ENCODE peak calls at places on chromosome 7, in six cellular contexts. P is IMR-90, G is H9, F is mesendoderm, E is trophoblast cell, K is H1. A is an unnamed sample.

GRCh38 chr7:90645784-90646183 is 49.7 kb downstream of the CDK14 start:
- DNase-seq in P (no peak), G (no peak), F (peak; percentile 25), E (no peak), K (no peak), A (no peak)

GRCh38 chr7:133167300-133167699 is 85.4 kb upstream of the CHCHD3 start:
- DNase-seq in P (no peak), G (no peak), F (peak; percentile 11), E (no peak), K (no peak), A (no peak)

GRCh38 chr7:140230862-140231778 is 54.3 kb upstream of the KDM7A start:
- DNase-seq in P (peak; percentile 39), G (peak; percentile 97), F (peak; percentile 92), E (peak; percentile 37), K (peak; percentile 88), A (peak; percentile 50)

GRCh38 chr7:873367-874002 is 2.9 kb upstream of the GET4 start:
- DNase-seq in P (peak; percentile 75), G (peak; percentile 87), F (peak; percentile 95), E (peak; percentile 87), K (peak; percentile 82), A (peak; percentile 60)

GRCh38 chr7:153381275-153382119 is 621.9 kb downstream of the ACTR3B start:
- DNase-seq in P (no peak), G (peak; percentile 65), F (peak; percentile 80), E (peak; percentile 73), K (peak; percentile 70), A (peak; percentile 67)

GRCh38 chr7:5549096-5549896 is 125.7 kb upstream of the TNRC18 start:
- DNase-seq in P (peak; percentile 75), G (no peak), F (peak; percentile 94), E (peak; percentile 84), K (no peak), A (no peak)

GRCh38 chr7:964401-965231 is 10.1 kb upstream of the ADAP1 start:
- DNase-seq in P (peak; percentile 25), G (peak; percentile 66), F (peak; percentile 67), E (peak; percentile 56), K (no peak), A (no peak)

GRCh38 chr7:150631866-150632864 is at the start of gene GIMAP6:
- DNase-seq in P (no peak), G (no peak), F (no peak), E (no peak), K (no peak), A (no peak)

GRCh38 chr7:85162743-85163142 is 24.1 kb downstream of the SEMA3D start:
- DNase-seq in P (peak; percentile 13), G (no peak), F (no peak), E (no peak), K (no peak), A (no peak)

GRCh38 chr7:115198143-115198542 is 276.2 kb downstream of the MDFIC start:
- DNase-seq in P (peak; percentile 74), G (no peak), F (no peak), E (no peak), K (no peak), A (no peak)

GRCh38 chr7:142954680-142955268 is 7.4 kb downstream of the KEL start:
- DNase-seq in P (no peak), G (no peak), F (peak; percentile 16), E (no peak), K (no peak), A (no peak)

GRCh38 chr7:3805151-3805550 is 504.1 kb downstream of the SDK1 start:
- DNase-seq in P (peak; percentile 47), G (no peak), F (peak; percentile 19), E (no peak), K (no peak), A (no peak)

GRCh38 chr7:2892571-2892970 is 48.5 kb upstream of the GNA12 start:
- DNase-seq in P (no peak), G (no peak), F (no peak), E (no peak), K (no peak), A (no peak)

GRCh38 chr7:127713758-127714157 is 61.8 kb downstream of the SND1 start:
- DNase-seq in P (no peak), G (no peak), F (no peak), E (no peak), K (no peak), A (no peak)

GRCh38 chr7:988426-988911 is 5.5 kb downstream of the CYP2W1 start:
- DNase-seq in P (no peak), G (no peak), F (no peak), E (no peak), K (no peak), A (no peak)

GRCh38 chr7:148379693-148380092 is 210.9 kb upstream of the C7orf33 start:
- DNase-seq in P (no peak), G (no peak), F (no peak), E (no peak), K (no peak), A (no peak)

GRCh38 chr7:69067397-69067796 is 530.9 kb upstream of the AUTS2 start:
- DNase-seq in P (no peak), G (peak; percentile 78), F (peak; percentile 84), E (peak; percentile 20), K (peak; percentile 75), A (no peak)

GRCh38 chr7:128910569-128910945 is at the start of gene KCP:
- DNase-seq in P (no peak), G (peak; percentile 54), F (peak; percentile 54), E (no peak), K (peak; percentile 72), A (no peak)
- H3K23ac ChIP-seq in P (no peak within 1 kb of the TSS), G (no peak within 1 kb of the TSS), F (no peak within 1 kb of the TSS), E (no peak within 1 kb of the TSS), K (no peak within 1 kb of the TSS), A (peak within 1 kb of the TSS; percentile 44)

DNA sequence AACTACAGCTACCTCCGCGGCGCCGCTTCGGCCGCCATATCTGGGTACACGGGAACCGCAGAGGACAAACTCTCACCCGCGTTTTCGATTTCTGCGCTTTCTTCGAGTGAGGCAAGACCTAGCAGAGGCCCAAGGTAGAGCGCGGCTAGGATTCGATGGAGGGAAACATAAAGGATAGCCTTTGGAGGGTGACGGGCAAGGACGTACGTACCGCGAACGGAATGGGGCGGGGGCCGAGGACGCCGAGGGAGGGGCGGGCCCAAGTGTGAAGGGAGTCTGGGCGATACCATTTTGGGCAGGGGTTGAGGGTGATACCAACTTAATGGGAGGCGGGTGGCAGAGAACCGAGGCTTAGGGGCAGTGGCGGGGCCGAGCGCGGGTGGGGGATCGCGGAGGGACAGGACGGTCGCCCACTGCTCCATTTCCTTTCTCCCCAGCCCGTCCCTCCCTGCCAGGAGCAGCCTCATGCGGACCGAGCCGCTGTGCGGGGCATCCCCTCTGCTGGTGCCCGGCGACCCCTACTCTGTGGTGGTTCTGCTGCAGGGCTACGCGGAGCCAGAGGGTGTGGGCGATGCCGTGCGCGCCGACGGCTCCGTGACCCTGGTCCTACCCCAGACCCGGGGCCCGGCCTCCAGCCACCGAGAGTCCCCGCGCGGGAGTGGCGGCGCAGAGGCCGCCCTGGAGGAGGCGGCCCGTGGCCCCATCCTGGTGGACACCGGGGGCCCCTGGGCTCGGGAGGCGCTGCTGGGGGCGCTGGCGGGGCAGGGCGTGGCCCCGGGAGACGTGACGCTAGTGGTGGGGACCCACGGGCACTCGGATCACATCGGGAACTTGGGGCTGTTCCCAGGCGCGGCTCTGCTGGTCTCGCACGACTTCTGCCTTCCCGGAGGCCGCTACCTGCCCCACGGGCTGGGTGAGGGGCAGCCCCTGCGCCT is at the start of gene MBLAC1:
- DNase-seq in P (peak; percentile 90), G (peak; percentile 86), F (peak; percentile 95), E (peak; percentile 92), K (peak; percentile 94), A (peak; percentile 95)
- H3K23ac ChIP-seq in P (peak within 1 kb of the TSS; percentile 99), G (no peak within 1 kb of the TSS), F (peak within 1 kb of the TSS; percentile 66), E (no peak within 1 kb of the TSS), K (no peak within 1 kb of the TSS), A (peak within 1 kb of the TSS; percentile 76)

DNA sequence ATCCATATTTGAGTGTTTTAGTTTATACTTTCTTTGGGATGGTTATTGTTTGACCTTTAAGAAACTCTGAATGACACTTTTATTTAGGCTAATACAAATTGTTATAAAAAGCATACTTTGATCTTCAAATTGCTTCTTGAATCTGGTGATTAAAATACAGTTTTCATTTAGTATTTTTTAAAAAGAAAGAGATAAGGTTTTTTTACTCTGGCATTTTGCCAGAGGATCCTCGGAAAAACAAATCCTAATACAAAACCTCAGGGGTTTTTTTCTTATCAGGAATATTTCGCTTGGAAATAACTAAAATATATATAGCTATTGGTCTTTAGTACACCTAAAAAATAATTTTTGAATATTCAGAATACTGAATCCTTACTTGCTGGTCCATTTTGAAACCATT is 17.0 kb downstream of the MIOS start:
- DNase-seq in P (no peak), G (no peak), F (no peak), E (no peak), K (no peak), A (no peak)
- H3K23ac ChIP-seq in P (no peak overlapping the region), G (no peak overlapping the region), F (no peak overlapping the region), E (no peak overlapping the region), K (no peak overlapping the region), A (no peak overlapping the region)

GRCh38 chr7:134458341-134458805 is 527 bp downstream of the AKR1B1 start:
- DNase-seq in P (peak; percentile 34), G (peak; percentile 67), F (peak; percentile 74), E (peak; percentile 69), K (peak; percentile 79), A (peak; percentile 51)
- H3K23ac ChIP-seq in P (peak overlapping the region; percentile 81), G (no peak overlapping the region), F (no peak overlapping the region), E (no peak overlapping the region), K (no peak overlapping the region), A (no peak overlapping the region)

GRCh38 chr7:100878013-100878412 is 3.1 kb downstream of the SRRT start:
- DNase-seq in P (no peak), G (no peak), F (no peak), E (no peak), K (no peak), A (no peak)

GRCh38 chr7:100873599-100874299 is 1.2 kb upstream of the SRRT start:
- DNase-seq in P (no peak), G (no peak), F (no peak), E (no peak), K (no peak), A (no peak)

GRCh38 chr7:100874300-100874576 is 665 bp upstream of the SRRT start:
- DNase-seq in P (no peak), G (no peak), F (peak; percentile 70), E (no peak), K (no peak), A (no peak)

GRCh38 chr7:100875356-100875751 is 451 bp downstream of the SRRT start:
- DNase-seq in P (no peak), G (no peak), F (no peak), E (peak; percentile 45), K (no peak), A (no peak)

DNA sequence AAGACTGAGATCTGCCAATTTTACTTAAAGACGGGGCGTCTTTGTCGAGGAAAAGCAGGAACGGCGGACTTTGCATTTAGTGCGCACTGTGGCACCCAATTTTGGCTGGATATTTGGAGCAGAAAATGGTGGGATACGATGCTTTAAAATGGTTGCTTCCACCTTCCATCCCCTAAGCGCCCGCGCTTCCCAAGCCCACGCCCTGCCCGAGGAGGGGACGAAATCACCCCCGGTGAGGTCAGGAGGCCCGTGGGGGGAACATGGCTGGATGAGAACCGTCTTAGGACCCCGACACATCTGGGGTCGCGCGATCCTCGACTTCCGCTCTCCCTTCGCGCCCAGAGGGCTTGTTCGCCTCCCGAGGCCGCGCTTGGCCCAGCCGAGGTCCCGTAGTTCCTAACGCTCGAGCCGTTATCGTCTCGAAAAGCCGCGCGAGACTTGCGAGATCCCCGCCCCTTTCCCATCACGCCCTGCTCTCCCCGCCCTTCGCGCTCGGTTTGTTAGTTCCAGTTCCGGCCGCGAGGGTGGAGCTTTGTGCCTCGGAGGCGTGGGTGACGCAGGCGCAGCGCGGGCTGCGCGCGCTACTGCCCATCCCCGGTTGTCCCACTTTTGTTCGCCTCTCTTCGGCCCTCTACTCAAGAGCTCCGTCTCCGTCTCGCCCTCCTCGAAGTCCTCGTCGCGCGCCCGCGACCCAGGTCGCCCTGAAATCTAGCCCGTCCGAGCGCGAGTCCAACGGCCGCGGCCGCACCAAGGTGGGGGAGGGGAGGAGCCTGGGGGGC is at the start of gene SRRT:
- DNase-seq in P (peak; percentile 97), G (peak; percentile 97), F (peak; percentile 99), E (peak; percentile 100), K (peak; percentile 97), A (peak; percentile 97)
- H3K23ac ChIP-seq in P (peak within 1 kb of the TSS; percentile 92), G (no peak within 1 kb of the TSS), F (peak within 1 kb of the TSS; percentile 72), E (no peak within 1 kb of the TSS), K (no peak within 1 kb of the TSS), A (peak within 1 kb of the TSS; percentile 100)

A was measured in neuronal stem cell.